ENCODE peak calls at places on chromosomes 2 and 18, in ten cellular contexts. I is body of pancreas; E is occipital lobe; V is IMR-90; H is HCT116; B is activated naive CD4-positive, alpha-beta T cell; Q is stimulated activated CD4-positive, alpha-beta T cell treated with anti-CD3 and anti-CD28 coated beads, Interleukin-2, amount 100 ng/mL, for 48 hours; Y is activated CD4-positive, alpha-beta T cell treated with anti-CD3 and anti-CD28 coated beads for 1 hour; C is sigmoid colon; M is HFFc6. S is an unnamed sample.
A peak's percentile ranks its signal among the peaks of the same experiment; 100 is the strongest.

GRCh38 chr18:31610841-31611240 is 19.2 kb downstream of the TTR start:
- DNase-seq in Q (no peak), I (peak; percentile 33), M (no peak), C (no peak), Y (no peak), E (no peak), H (peak; percentile 13), V (no peak), B (no peak), S (no peak)

GRCh38 chr18:9290171-9290570 is 44.4 kb upstream of the TWSG1 start:
- DNase-seq in M (no peak), V (peak; percentile 75), C (no peak), H (no peak), Y (no peak), Q (no peak), B (no peak), E (no peak), I (no peak), S (peak; percentile 43)

GRCh38 chr2:177549171-177549570 is 156.6 kb downstream of the AGPS start:
- DNase-seq in I (no peak), E (no peak), H (no peak), B (no peak), V (no peak), Q (no peak), M (no peak), Y (no peak), C (no peak), S (no peak)

GRCh38 chr2:84029903-84030559 is 429.0 kb downstream of the SUCLG1 start:
- DNase-seq in M (no peak), E (no peak), I (no peak), C (no peak), V (no peak), Q (no peak), B (no peak), Y (no peak), H (no peak), S (no peak)

GRCh38 chr2:37773354-37773753 is 101.9 kb upstream of the CDC42EP3 start:
- DNase-seq in Y (no peak), M (no peak), V (no peak), H (no peak), Q (no peak), I (no peak), B (no peak), C (no peak), E (no peak), S (no peak)

GRCh38 chr2:1676913-1677832 is 67.1 kb downstream of the PXDN start:
- DNase-seq in H (no peak), Q (no peak), Y (no peak), B (no peak), E (no peak), M (no peak), I (no peak), C (peak; percentile 57), V (no peak), S (no peak)

GRCh38 chr2:201420442-201421113 is 30.7 kb downstream of the TRAK2 start:
- DNase-seq in H (no peak), E (no peak), V (peak; percentile 80), I (no peak), Q (no peak), C (no peak), M (peak; percentile 81), Y (no peak), B (no peak), S (peak; percentile 41)

GRCh38 chr2:36409971-36410370 is 54.4 kb downstream of the CRIM1 start:
- DNase-seq in Q (no peak), M (no peak), C (no peak), Y (no peak), V (no peak), I (no peak), E (no peak), H (no peak), B (no peak), S (no peak)

GRCh38 chr2:234189786-234190185 is 139.3 kb downstream of the SPP2 start:
- DNase-seq in C (no peak), V (no peak), E (no peak), M (no peak), H (no peak), B (no peak), Q (no peak), Y (no peak), I (no peak), S (no peak)

GRCh38 chr2:173860566-173860965 is 104.6 kb downstream of the SP3 start:
- DNase-seq in M (no peak), H (no peak), B (no peak), I (no peak), V (no peak), E (no peak), Q (no peak), Y (no peak), C (no peak), S (no peak)

GRCh38 chr2:64548795-64549194 is 24.7 kb downstream of the AFTPH start:
- DNase-seq in Q (no peak), E (no peak), Y (no peak), V (no peak), M (no peak), C (no peak), B (no peak), I (no peak), H (no peak), S (no peak)

GRCh38 chr2:105388971-105389381 is 9.9 kb downstream of the FHL2 start:
- DNase-seq in I (no peak), C (no peak), B (no peak), H (no peak), Q (no peak), Y (no peak), V (peak; percentile 98), E (no peak), M (peak; percentile 88), S (no peak)

GRCh38 chr2:119435953-119436297 is 4.3 kb downstream of the TMEM37 start:
- DNase-seq in C (no peak), E (no peak), Y (no peak), M (no peak), B (no peak), H (no peak), I (no peak), Q (no peak), V (no peak), S (no peak)

GRCh38 chr2:74278176-74278575 is 65.0 kb downstream of the SLC4A5 start:
- DNase-seq in I (no peak), H (no peak), E (no peak), C (no peak), B (no peak), Q (no peak), V (no peak), M (no peak), Y (no peak), S (no peak)

GRCh38 chr2:131055169-131056065 is 37.8 kb downstream of the FAM168B start:
- DNase-seq in V (peak; percentile 75), C (no peak), Q (no peak), M (peak; percentile 81), B (no peak), H (no peak), E (no peak), Y (no peak), I (no peak), S (peak; percentile 73)

GRCh38 chr18:62672600-62672999 is 42.7 kb upstream of the PHLPP1 start:
- DNase-seq in H (no peak), I (no peak), C (no peak), M (no peak), Y (no peak), Q (no peak), E (no peak), B (no peak), V (no peak), S (no peak)

GRCh38 chr18:65567372-65567771 is 183.4 kb upstream of the CDH7 start:
- DNase-seq in I (no peak), E (no peak), C (no peak), V (no peak), Y (no peak), Q (no peak), B (no peak), H (no peak), M (no peak), S (no peak)

GRCh38 chr2:199216253-199216652 is 241.5 kb downstream of the SATB2 start:
- DNase-seq in B (no peak), C (no peak), V (no peak), I (no peak), Y (no peak), E (no peak), Q (no peak), H (no peak), M (no peak), S (no peak)

GRCh38 chr18:50287028-50287440 is 458 bp downstream of the CXXC1 start:
- DNase-seq in I (no peak), Y (no peak), H (no peak), Q (no peak), E (no peak), C (peak; percentile 78), B (no peak), V (no peak), M (no peak), S (no peak)